ENCODE peak calls at places on chromosome 14, in ten cellular contexts. C, I, Y, Z, D, N, F, M, T and P are unnamed samples.

GRCh38 chr14:100557658-100558057 is 29.6 kb downstream of the BEGAIN start:
- DNase-seq in C (no peak), I (no peak), Y (no peak), Z (no peak), D (no peak), N (no peak), F (peak; percentile 55), M (no peak), T (no peak), P (no peak)

GRCh38 chr14:105491366-105492006 is 440 bp downstream of the TEDC1 start:
- DNase-seq in C (peak; percentile 79), I (peak; percentile 82), Y (peak; percentile 34), Z (peak; percentile 79), D (peak; percentile 84), N (peak; percentile 50), F (peak; percentile 79), M (peak; percentile 88), T (peak; percentile 51), P (peak; percentile 89)

GRCh38 chr14:51398898-51399297 is 158.9 kb downstream of the TMX1 start:
- DNase-seq in C (no peak), I (no peak), Y (peak; percentile 79), Z (no peak), D (peak; percentile 57), N (no peak), F (peak; percentile 92), M (no peak), T (no peak), P (no peak)

GRCh38 chr14:69990319-69990718 is 111.1 kb downstream of the SMOC1 start:
- DNase-seq in C (no peak), I (no peak), Y (no peak), Z (no peak), D (no peak), N (no peak), F (no peak), M (no peak), T (no peak), P (no peak)

GRCh38 chr14:73432124-73432523 is 26.2 kb downstream of the NUMB start:
- DNase-seq in C (no peak), I (no peak), Y (no peak), Z (no peak), D (no peak), N (no peak), F (no peak), M (no peak), T (no peak), P (no peak)

GRCh38 chr14:64388533-64389243 is 535 bp downstream of the MTHFD1 start:
- DNase-seq in C (peak; percentile 28), I (no peak), Y (peak; percentile 32), Z (no peak), D (peak; percentile 30), N (no peak), F (peak; percentile 38), M (no peak), T (peak; percentile 6), P (peak; percentile 21)

GRCh38 chr14:64971890-64972785 is at the start of gene RAB15:
- DNase-seq in C (peak; percentile 50), I (peak; percentile 7), Y (no peak), Z (no peak), D (peak; percentile 87), N (no peak), F (peak; percentile 35), M (peak; percentile 39), T (peak; percentile 51), P (no peak)

GRCh38 chr14:93089501-93090269 is 26.0 kb downstream of the ITPK1 start:
- DNase-seq in C (no peak), I (no peak), Y (no peak), Z (no peak), D (no peak), N (no peak), F (peak; percentile 66), M (no peak), T (no peak), P (no peak)

GRCh38 chr14:75242546-75243273 is 35.9 kb upstream of the FOS start:
- DNase-seq in C (no peak), I (no peak), Y (peak; percentile 84), Z (no peak), D (peak; percentile 83), N (no peak), F (peak; percentile 38), M (no peak), T (peak; percentile 45), P (peak; percentile 32)

GRCh38 chr14:85366226-85366625 is 163.7 kb upstream of the FLRT2 start:
- DNase-seq in C (no peak), I (no peak), Y (no peak), Z (no peak), D (no peak), N (no peak), F (no peak), M (no peak), T (no peak), P (no peak)

GRCh38 chr14:61511558-61511924 is 183.8 kb upstream of the HIF1A start:
- DNase-seq in C (no peak), I (peak; percentile 49), Y (no peak), Z (no peak), D (no peak), N (no peak), F (no peak), M (peak; percentile 29), T (no peak), P (no peak)

GRCh38 chr14:27435923-27436674 is 838.3 kb upstream of the NOVA1 start:
- DNase-seq in C (no peak), I (no peak), Y (no peak), Z (no peak), D (no peak), N (no peak), F (no peak), M (no peak), T (no peak), P (no peak)